ENCODE peak calls at places on chromosomes 1 and 21, in seven cellular contexts. J, R, T, O, F, U and A are unnamed samples.

GRCh38 chr21:32143222-32143939 is 135.5 kb downstream of the MIS18A start:
- DNase-seq in F (peak), J (peak), R (peak), T (no peak), U (peak), O (no peak), A (no peak)

GRCh38 chr1:54407957-54408700 is 1.9 kb upstream of the SSBP3 start:
- DNase-seq in F (peak), O (no peak), R (no peak), J (peak), T (no peak), U (no peak), A (no peak)

GRCh38 chr1:195738971-195739650 is 869.1 kb downstream of the KCNT2 start:
- DNase-seq in U (no peak), O (no peak), J (no peak), F (no peak), T (no peak), R (no peak), A (no peak)

GRCh38 chr1:241531195-241532172 is 694 bp upstream of the KMO start:
- DNase-seq in O (no peak), U (no peak), J (no peak), R (peak), F (peak), T (no peak), A (no peak)

GRCh38 chr1:99766378-99766800 is at the start of gene FRRS1:
- DNase-seq in U (peak), F (peak), J (peak), O (no peak), R (peak), T (no peak), A (no peak)

GRCh38 chr1:37083551-37084119 is 49.3 kb upstream of the GRIK3 start:
- DNase-seq in T (no peak), R (no peak), J (no peak), O (no peak), U (no peak), F (no peak), A (no peak)

GRCh38 chr21:37367758-37368535 is 1.4 kb downstream of the DYRK1A start:
- DNase-seq in T (no peak), J (peak), R (peak), U (peak), O (no peak), F (peak), A (peak)

GRCh38 chr1:27342391-27342777 is 562 bp downstream of the SYTL1 start:
- DNase-seq in T (no peak), R (no peak), J (no peak), F (no peak), O (no peak), U (no peak), A (no peak)

GRCh38 chr1:228902781-228903572 is 167.7 kb downstream of the RHOU start:
- DNase-seq in R (peak), T (no peak), O (peak), J (peak), U (peak), F (peak), A (peak)

GRCh38 chr1:115302390-115302961 is 35.6 kb downstream of the NGF start:
- DNase-seq in T (no peak), U (no peak), J (no peak), O (no peak), R (peak), F (peak), A (no peak)

GRCh38 chr1:63322944-63323865 is 838 bp downstream of the FOXD3 start:
- DNase-seq in J (no peak), R (peak), U (no peak), T (no peak), O (no peak), F (peak), A (no peak)

GRCh38 chr21:37341254-37341960 is 25.2 kb upstream of the DYRK1A start:
- DNase-seq in O (no peak), F (no peak), R (no peak), T (no peak), J (no peak), U (no peak), A (no peak)

GRCh38 chr1:959730-960039 is 629 bp upstream of the NOC2L start:
- DNase-seq in U (no peak), J (peak), O (no peak), T (no peak), F (no peak), R (no peak), A (no peak)

GRCh38 chr1:233909195-233909594 is 4.7 kb downstream of the SLC35F3 start:
- DNase-seq in T (no peak), R (no peak), F (no peak), O (no peak), J (no peak), U (no peak), A (no peak)

GRCh38 chr1:1614204-1614953 is 921 bp upstream of the MIB2 start:
- DNase-seq in J (peak), F (peak), U (peak), O (peak), R (peak), T (peak), A (no peak)

GRCh38 chr1:1938613-1939295 is 19.7 kb upstream of the TMEM52 start:
- DNase-seq in R (no peak), J (no peak), F (no peak), O (no peak), U (no peak), T (no peak), A (no peak)

GRCh38 chr1:181577475-181577874 is 94.2 kb downstream of the CACNA1E start:
- DNase-seq in U (no peak), R (no peak), J (no peak), F (no peak), T (no peak), O (peak), A (no peak)

GRCh38 chr1:230104395-230105244 is 37.6 kb downstream of the GALNT2 start:
- DNase-seq in R (peak), F (peak), T (no peak), O (peak), J (peak), U (peak), A (peak)

GRCh38 chr21:37767984-37768383 is 148.3 kb downstream of the KCNJ6 start:
- DNase-seq in R (no peak), U (no peak), T (no peak), O (no peak), J (no peak), F (peak), A (no peak)

GRCh38 chr1:70961374-70961773 is 86.2 kb downstream of the PTGER3 start:
- DNase-seq in J (no peak), R (no peak), F (no peak), U (no peak), T (no peak), O (no peak), A (no peak)

GRCh38 chr1:31701137-31701736 is 2.6 kb downstream of the COL16A1 start:
- DNase-seq in F (peak), O (peak), T (no peak), J (peak), R (peak), U (peak), A (peak)

GRCh38 chr1:26083246-26083645 is 15.8 kb upstream of the TRIM63 start:
- DNase-seq in T (no peak), U (no peak), R (peak), J (peak), F (no peak), O (no peak), A (no peak)

GRCh38 chr1:162405800-162406199 is 6.1 kb downstream of the SH2D1B start:
- DNase-seq in R (no peak), O (no peak), J (no peak), U (no peak), F (no peak), T (no peak), A (no peak)

GRCh38 chr1:72100766-72101165 is 181.6 kb downstream of the NEGR1 start:
- DNase-seq in R (no peak), J (no peak), U (no peak), T (no peak), O (no peak), F (no peak), A (no peak)

GRCh38 chr21:38042246-38042645 is 126.0 kb upstream of the KCNJ6 start:
- DNase-seq in F (no peak), U (no peak), J (no peak), T (no peak), R (peak), O (no peak), A (no peak)

GRCh38 chr1:177811461-177811860 is 158.4 kb downstream of the SEC16B start:
- DNase-seq in T (no peak), F (peak), O (no peak), R (no peak), J (no peak), U (no peak), A (no peak)

GRCh38 chr1:114180742-114181141 is 27.1 kb upstream of the SYT6 start:
- DNase-seq in F (no peak), J (no peak), U (no peak), R (no peak), T (no peak), O (no peak), A (no peak)

GRCh38 chr1:63693956-63694607 is 79.7 kb upstream of the ROR1 start:
- DNase-seq in J (no peak), R (no peak), F (peak), T (no peak), O (no peak), U (no peak), A (no peak)

DNA sequence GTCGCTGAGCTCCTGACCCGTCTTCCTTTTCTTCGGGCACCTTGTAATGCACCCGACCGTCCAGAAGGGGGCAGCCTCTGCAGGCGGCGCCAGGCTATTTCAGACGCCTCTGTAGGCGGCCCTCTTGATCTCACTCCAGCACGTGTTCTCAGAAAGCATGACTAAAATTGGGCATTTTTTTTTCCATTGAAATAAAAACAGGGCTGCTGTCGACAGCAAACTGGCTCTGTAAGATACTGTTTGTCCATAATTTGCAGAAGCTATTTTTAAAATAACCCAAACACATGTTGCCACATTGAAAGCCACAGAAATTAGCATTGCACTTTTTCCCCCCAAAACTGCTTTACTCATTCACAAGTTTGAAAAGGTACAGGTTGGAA is 78.0 kb downstream of the STUM start:
- DNase-seq in U (peak), T (peak), J (peak), R (peak), F (peak), O (peak), A (peak)
- TF ChIP-seq CTCF in U (peak), T (peak), J (peak), R (peak), F (peak), O (peak), A (peak)

GRCh38 chr1:34795916-34796315 is 3.1 kb downstream of the GJA4 start:
- DNase-seq in R (no peak), F (no peak), O (no peak), J (no peak), T (no peak), U (no peak), A (no peak)
- H3K4me3 ChIP-seq in R (no peak), F (no peak), O (no peak), J (peak), T (no peak), U (peak), A (peak)

GRCh38 chr21:45330851-45331261 is 43.2 kb upstream of the POFUT2 start:
- DNase-seq in U (no peak), T (no peak), J (peak), F (no peak), O (peak), R (no peak), A (no peak)
- H3K27ac ChIP-seq in U (no peak), T (no peak), J (no peak), F (peak), O (no peak), R (peak), A (peak)

DNA sequence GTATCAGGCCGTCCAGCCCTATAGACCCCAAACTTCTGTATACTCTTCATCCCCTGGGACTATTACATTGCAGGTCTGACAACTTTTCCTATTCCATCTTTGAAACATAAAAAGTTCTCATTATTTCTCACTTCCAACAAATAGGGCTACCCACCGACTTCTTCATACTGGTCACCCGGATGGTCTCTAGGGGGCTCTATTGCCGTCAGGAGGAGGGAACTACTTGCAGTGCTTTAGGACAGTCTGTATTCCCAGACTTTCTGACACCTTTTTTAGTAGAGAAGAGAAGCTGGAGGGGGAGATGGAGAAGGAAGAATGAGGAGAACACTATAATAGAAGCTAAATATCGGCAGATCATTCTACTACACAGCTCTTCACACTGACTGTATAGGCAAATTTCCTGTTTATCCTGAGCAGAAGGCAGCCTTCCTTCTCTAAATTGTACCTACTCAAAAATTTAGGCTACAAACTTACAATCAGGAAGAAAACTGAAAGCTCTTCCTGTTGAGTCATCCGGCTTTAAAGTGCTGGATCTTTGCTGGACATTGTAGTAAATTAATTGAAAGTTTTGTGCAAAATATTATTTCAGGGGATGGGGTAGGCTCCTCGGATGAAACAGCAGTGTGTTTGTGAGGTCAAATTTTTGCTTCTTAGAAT is 54.6 kb downstream of the CDC7 start:
- DNase-seq in U (no peak), J (no peak), T (no peak), R (no peak), O (no peak), F (peak), A (no peak)
- TF ChIP-seq CTCF in U (peak), J (no peak), T (no peak), R (peak), O (no peak), F (peak), A (no peak)

DNA sequence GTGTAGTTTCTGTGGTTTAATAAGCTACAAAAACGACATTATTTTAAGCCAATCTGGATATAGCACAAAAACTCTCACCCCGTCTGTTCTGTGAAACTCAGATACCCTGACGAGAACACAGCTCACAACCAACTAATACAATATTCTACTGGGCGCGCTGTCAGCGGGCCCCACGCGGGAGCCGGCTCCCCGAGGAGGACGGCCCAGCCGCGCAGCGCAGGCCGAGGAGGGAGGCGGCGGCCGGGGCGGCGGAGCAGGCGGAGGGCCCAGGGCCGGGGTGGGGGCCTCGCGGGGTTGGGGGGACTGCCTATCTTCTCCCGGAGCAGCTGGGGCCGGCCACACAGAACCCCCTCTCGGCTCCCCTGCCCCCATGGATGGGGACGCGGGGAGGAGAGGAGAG is 87.2 kb upstream of the POU3F1 start:
- DNase-seq in J (no peak), F (no peak), R (no peak), U (no peak), T (no peak), O (no peak), A (no peak)
- H3K4me3 ChIP-seq in J (no peak), F (no peak), R (no peak), U (no peak), T (no peak), O (no peak), A (peak)

GRCh38 chr1:169795687-169796086 is 980 bp upstream of the METTL18 start:
- DNase-seq in R (no peak), F (no peak), O (no peak), T (no peak), J (no peak), U (no peak), A (no peak)
- H3K27ac ChIP-seq in R (peak), F (no peak), O (no peak), T (no peak), J (no peak), U (no peak), A (no peak)

GRCh38 chr1:157580179-157580827 is 17.6 kb downstream of the FCRL4 start:
- DNase-seq in R (peak), J (no peak), T (no peak), F (peak), U (no peak), O (no peak), A (no peak)
- TF ChIP-seq CTCF in R (peak), J (peak), T (peak), F (peak), U (peak), O (peak), A (peak)